ENCODE peak calls at places on chromosomes 12 and 14, in six cellular contexts. A is HL-60, S is COR-L47, B is A549, G is NCI-H748 treated with DMSO at 0.1 percent for 48 hours, P is MM.1S. T is an unnamed sample.

GRCh38 chr14:52936437-52936836 is 14.4 kb downstream of the FERMT2 start:
- DNase-seq in S (no peak), A (no peak), P (no peak), B (no peak), G (no peak), T (peak; percentile 36)

GRCh38 chr14:23537351-23538048 is 14.1 kb downstream of the ZFHX2 start:
- DNase-seq in S (no peak), A (no peak), P (no peak), B (no peak), G (no peak), T (peak; percentile 45)

GRCh38 chr14:26873556-26873955 is 275.7 kb upstream of the NOVA1 start:
- DNase-seq in G (no peak), B (no peak), S (no peak), A (no peak), P (no peak), T (no peak)

GRCh38 chr12:9051156-9051545 is 61.8 kb downstream of the KLRG1 start:
- DNase-seq in S (no peak), A (peak; percentile 83), B (no peak), G (no peak), P (no peak), T (no peak)

GRCh38 chr14:29521526-29522137 is 406.0 kb downstream of the PRKD1 start:
- DNase-seq in A (no peak), B (no peak), P (no peak), G (peak; percentile 84), S (peak; percentile 69), T (no peak)

GRCh38 chr12:12881495-12881894 is 9.9 kb upstream of the GPRC5A start:
- DNase-seq in B (peak; percentile 90), P (no peak), A (peak; percentile 16), G (no peak), S (no peak), T (no peak)

GRCh38 chr12:104132351-104132956 is 5.6 kb downstream of the NFYB start:
- DNase-seq in G (peak; percentile 95), B (no peak), S (peak; percentile 80), P (no peak), A (no peak), T (peak; percentile 53)

GRCh38 chr12:93569301-93569655 is 3.2 kb upstream of the SOCS2 start:
- DNase-seq in G (no peak), A (no peak), P (no peak), B (no peak), S (no peak), T (no peak)

GRCh38 chr12:123712780-123713319 is 697 bp downstream of the ATP6V0A2 start:
- DNase-seq in B (peak; percentile 7), A (no peak), S (no peak), P (no peak), G (no peak), T (no peak)

GRCh38 chr12:2904260-2904659 is 13.6 kb downstream of the TULP3 start:
- DNase-seq in G (no peak), B (no peak), A (no peak), S (no peak), P (no peak), T (no peak)

GRCh38 chr12:80268924-80269749 is 169.8 kb downstream of the OTOGL start:
- DNase-seq in G (no peak), S (no peak), P (no peak), B (peak; percentile 39), A (no peak), T (no peak)